ENCODE peak calls at places on chromosomes 5 and 9, in five cellular contexts. U is stimulated activated CD4-positive, alpha-beta T cell treated with anti-CD3 and anti-CD28 coated beads, Interleukin-15, amount 100 ng/mL, for 1 hour; C is coronary artery; X is fibroblast of the conjunctiva; Z is NCI-H69. L is an unnamed sample.

GRCh38 chr5:58013542-58014258 is 446.2 kb downstream of the PLK2 start:
- DNase-seq in U (no peak), X (no peak), C (no peak), Z (no peak), L (no peak)

GRCh38 chr9:136693490-136694162 is 6.4 kb upstream of the AGPAT2 start:
- DNase-seq in C (no peak), Z (peak), X (no peak), U (no peak), L (no peak)

GRCh38 chr5:175696139-175696854 is 38.4 kb downstream of the HRH2 start:
- DNase-seq in Z (peak), X (no peak), U (peak), C (no peak), L (peak)

GRCh38 chr5:97635553-97635952 is 452.5 kb upstream of the RIOK2 start:
- DNase-seq in C (no peak), Z (no peak), U (no peak), X (no peak), L (no peak)

GRCh38 chr9:68577778-68578591 is 37.3 kb upstream of the TMEM252 start:
- DNase-seq in Z (no peak), X (no peak), C (no peak), U (no peak), L (no peak)

GRCh38 chr5:116437351-116437705 is 137.3 kb downstream of the SEMA6A start:
- DNase-seq in C (no peak), U (no peak), Z (no peak), X (no peak), L (no peak)

GRCh38 chr5:23332650-23333251 is 174.7 kb upstream of the PRDM9 start:
- DNase-seq in U (no peak), C (no peak), X (no peak), Z (peak), L (peak)

GRCh38 chr5:39755986-39756385 is 331.2 kb upstream of the DAB2 start:
- DNase-seq in C (no peak), U (no peak), Z (no peak), X (peak), L (peak)

GRCh38 chr5:76488969-76489368 is 85.9 kb downstream of the IQGAP2 start:
- DNase-seq in U (no peak), Z (no peak), X (no peak), C (no peak), L (no peak)

GRCh38 chr5:145887976-145888574 is 15.3 kb upstream of the GRXCR2 start:
- DNase-seq in X (peak), Z (peak), U (no peak), C (no peak), L (peak)

GRCh38 chr5:109479260-109479860 is 69.6 kb upstream of the PJA2 start:
- DNase-seq in U (no peak), X (no peak), C (no peak), Z (peak), L (peak)

GRCh38 chr5:119389288-119390065 is 33.7 kb downstream of the TNFAIP8 start:
- DNase-seq in C (no peak), X (no peak), Z (no peak), U (no peak), L (no peak)

GRCh38 chr5:151751091-151751490 is 7.3 kb downstream of the ATOX1 start:
- DNase-seq in U (no peak), Z (no peak), X (no peak), C (no peak), L (no peak)

GRCh38 chr9:84301851-84302250 is 38.7 kb downstream of the SLC28A3 start:
- DNase-seq in X (no peak), U (no peak), C (no peak), Z (no peak), L (peak)

GRCh38 chr9:124079176-124079925 is 67.8 kb downstream of the LHX2 start:
- DNase-seq in C (no peak), U (no peak), Z (no peak), X (no peak), L (peak)

GRCh38 chr9:74379718-74380117 is 117.4 kb upstream of the RORB start:
- DNase-seq in Z (peak), U (no peak), X (peak), C (no peak), L (peak)

GRCh38 chr5:159619826-159620225 is 289.5 kb upstream of the IL12B start:
- DNase-seq in X (peak), Z (peak), C (no peak), U (no peak), L (no peak)

GRCh38 chr9:21684831-21685362 is 117.5 kb upstream of the MTAP start:
- DNase-seq in U (peak), C (no peak), X (no peak), Z (peak), L (peak)

GRCh38 chr5:171492781-171493180 is 73.3 kb downstream of the FGF18 start:
- DNase-seq in U (no peak), C (no peak), Z (no peak), X (peak), L (peak)

GRCh38 chr5:163705983-163706771 is 200.8 kb downstream of the MAT2B start:
- DNase-seq in Z (peak), X (no peak), C (no peak), U (no peak), L (no peak)